ENCODE peak calls at places on chromosomes 3 and 15, in ten cellular contexts. V is progenitor cell of endocrine pancreas; J is skeletal muscle cell; E is fibroblast of mammary gland; A is SW 1271; I is LoVo; N is activated gamma-delta T cell treated with Interleukin-2 at 50 U/mL for 16 hours; U is stimulated activated CD8-positive, alpha-beta memory T cell treated with anti-CD3 and anti-CD28 coated beads, Interleukin-12 subunit alpha, Interleukin-12 subunit beta, amount 100 ng/mL, for 1 hour; F is mammary epithelial cell; C is omental fat pad. B is an unnamed sample.

GRCh38 chr15:43220991-43221403 is at the start of gene EPB42:
- DNase-seq in F (no peak), V (no peak), J (no peak), N (no peak), I (no peak), C (no peak), A (no peak), U (no peak), E (no peak), B (no peak)

GRCh38 chr3:196251918-196252317 is 35.6 kb downstream of the SLC51A start:
- DNase-seq in F (no peak), J (no peak), I (no peak), A (no peak), U (no peak), N (no peak), V (no peak), C (no peak), E (no peak), B (no peak)

GRCh38 chr3:61901481-61901880 is 340.1 kb downstream of the PTPRG start:
- DNase-seq in U (no peak), I (no peak), A (no peak), N (no peak), E (no peak), F (no peak), C (no peak), V (no peak), J (no peak), B (no peak)

GRCh38 chr3:10224794-10225660 is 23.2 kb upstream of the TATDN2 start:
- DNase-seq in N (peak; percentile 58), C (peak; percentile 67), V (peak; percentile 25), I (peak; percentile 86), U (peak; percentile 43), E (peak; percentile 75), A (peak; percentile 81), J (no peak), F (peak; percentile 64), B (peak; percentile 37)

GRCh38 chr3:46375214-46375613 is 4.5 kb downstream of the CCR5 start:
- DNase-seq in N (no peak), F (no peak), I (no peak), U (no peak), C (no peak), E (no peak), V (no peak), A (no peak), J (no peak), B (no peak)

GRCh38 chr15:95252404-95252803 is 1021.0 kb downstream of the MCTP2 start:
- DNase-seq in U (no peak), V (no peak), F (peak; percentile 45), N (no peak), J (no peak), A (no peak), E (peak; percentile 50), I (no peak), C (no peak), B (no peak)

GRCh38 chr3:8441969-8442559 is 59.6 kb upstream of the LMCD1 start:
- DNase-seq in E (peak; percentile 84), U (no peak), C (no peak), J (no peak), I (peak; percentile 61), F (peak; percentile 30), N (no peak), V (peak; percentile 11), A (peak; percentile 33), B (peak; percentile 49)

GRCh38 chr15:83278191-83278590 is 6.3 kb downstream of the BNC1 start:
- DNase-seq in A (peak; percentile 22), J (no peak), C (no peak), U (no peak), V (no peak), I (no peak), N (no peak), F (peak; percentile 81), E (peak; percentile 72), B (no peak)

GRCh38 chr15:57743424-57743823 is 36.9 kb downstream of the POLR2M start:
- DNase-seq in U (no peak), N (no peak), V (no peak), E (peak; percentile 23), I (no peak), J (no peak), F (no peak), A (no peak), C (no peak), B (no peak)

B was measured in retinal pigment epithelial cell.